ENCODE peak calls at places on chromosome 10, in ten cellular contexts. T, J, G, Q, B, S, H, U, Y and K are unnamed samples.
A peak's percentile ranks its signal among the peaks of the same experiment; 100 is the strongest.

GRCh38 chr10:78367012-78367411 is 333.3 kb downstream of the RPS24 start:
- DNase-seq in T (no peak), J (no peak), G (no peak), Q (no peak), B (no peak), S (peak; percentile 39), H (no peak), U (no peak), Y (no peak), K (no peak)

GRCh38 chr10:34236927-34237326 is 578.2 kb downstream of the PARD3 start:
- DNase-seq in T (peak; percentile 55), J (no peak), G (no peak), Q (no peak), B (no peak), S (no peak), H (no peak), U (no peak), Y (no peak), K (no peak)

GRCh38 chr10:120552262-120552661 is 95.2 kb downstream of the PLPP4 start:
- DNase-seq in T (no peak), J (no peak), G (no peak), Q (no peak), B (no peak), S (no peak), H (no peak), U (no peak), Y (no peak), K (no peak)

GRCh38 chr10:132606536-132607316 is 69.1 kb downstream of the INPP5A start:
- DNase-seq in T (no peak), J (peak; percentile 20), G (peak; percentile 88), Q (no peak), B (no peak), S (no peak), H (peak; percentile 52), U (no peak), Y (no peak), K (peak; percentile 85)

GRCh38 chr10:116170815-116171250 is 102.2 kb downstream of the GFRA1 start:
- DNase-seq in T (no peak), J (no peak), G (no peak), Q (peak; percentile 41), B (no peak), S (no peak), H (no peak), U (no peak), Y (no peak), K (no peak)

GRCh38 chr10:34916368-34916767 is 101.3 kb upstream of the PARD3 start:
- DNase-seq in T (peak; percentile 77), J (no peak), G (no peak), Q (peak; percentile 47), B (no peak), S (no peak), H (no peak), U (no peak), Y (no peak), K (no peak)

GRCh38 chr10:109866168-109866994 is 56.9 kb downstream of the XPNPEP1 start:
- DNase-seq in T (no peak), J (peak; percentile 20), G (no peak), Q (no peak), B (no peak), S (no peak), H (peak; percentile 19), U (no peak), Y (no peak), K (peak; percentile 14)

GRCh38 chr10:32795598-32796183 is 162.3 kb downstream of the ITGB1 start:
- DNase-seq in T (peak; percentile 6), J (no peak), G (peak; percentile 19), Q (peak; percentile 10), B (no peak), S (no peak), H (no peak), U (peak; percentile 20), Y (no peak), K (peak; percentile 50)

GRCh38 chr10:12360461-12360860 is 11.1 kb downstream of the CAMK1D start:
- DNase-seq in T (no peak), J (no peak), G (no peak), Q (no peak), B (no peak), S (no peak), H (no peak), U (no peak), Y (no peak), K (no peak)